ENCODE peak calls at places on chromosomes 3 and 15, in four cellular contexts. D, C, B and S are unnamed samples.

GRCh38 chr15:52309154-52309548 is 13.5 kb upstream of the MYO5C start:
- DNase-seq in D (no peak), C (no peak), B (no peak), S (no peak)

GRCh38 chr3:141348848-141349247 is 19.5 kb upstream of the ZBTB38 start:
- DNase-seq in D (no peak), C (no peak), B (no peak), S (no peak)

GRCh38 chr3:100297784-100298183 is 36.8 kb upstream of the NIT2 start:
- DNase-seq in D (no peak), C (peak; percentile 67), B (no peak), S (no peak)

GRCh38 chr3:45554001-45554691 is 40.4 kb upstream of the LIMD1 start:
- DNase-seq in D (no peak), C (peak; percentile 88), B (peak; percentile 71), S (no peak)

GRCh38 chr3:128473180-128473519 is 6.5 kb upstream of the DNAJB8 start:
- DNase-seq in D (no peak), C (no peak), B (no peak), S (no peak)

GRCh38 chr15:58694641-58695398 is 54.7 kb downstream of the ADAM10 start:
- DNase-seq in D (no peak), C (no peak), B (no peak), S (no peak)

GRCh38 chr3:88005066-88005465 is 53.7 kb downstream of the CGGBP1 start:
- DNase-seq in D (peak; percentile 27), C (peak; percentile 14), B (peak; percentile 16), S (no peak)

GRCh38 chr3:120095226-120096165 is 1.2 kb upstream of the GSK3B start:
- DNase-seq in D (peak; percentile 79), C (peak; percentile 89), B (peak; percentile 88), S (peak; percentile 73)

GRCh38 chr3:168220609-168221008 is 124.9 kb upstream of the GOLIM4 start:
- DNase-seq in D (no peak), C (no peak), B (no peak), S (no peak)

GRCh38 chr3:81395739-81396138 is 365.7 kb downstream of the GBE1 start:
- DNase-seq in D (no peak), C (no peak), B (peak; percentile 0), S (peak; percentile 13)

GRCh38 chr3:8854656-8855055 is 85.2 kb upstream of the OXTR start:
- DNase-seq in D (no peak), C (peak; percentile 65), B (no peak), S (no peak)

GRCh38 chr3:8853081-8853480 is 83.7 kb upstream of the OXTR start:
- DNase-seq in D (no peak), C (no peak), B (no peak), S (no peak)

GRCh38 chr3:8857720-8858367 is 88.4 kb upstream of the OXTR start:
- DNase-seq in D (no peak), C (no peak), B (peak; percentile 93), S (no peak)

GRCh38 chr3:8856721-8857120 is 87.3 kb upstream of the OXTR start:
- DNase-seq in D (no peak), C (peak; percentile 64), B (no peak), S (no peak)

GRCh38 chr3:8856031-8856430 is 86.6 kb upstream of the OXTR start:
- DNase-seq in D (no peak), C (no peak), B (no peak), S (no peak)
- TF ChIP-seq BHLHE40 in D (no peak), C (no peak), B (no peak), S (no peak)

GRCh38 chr15:45428491-45428890 is 50.1 kb upstream of the GATM start:
- DNase-seq in D (no peak), C (no peak), B (no peak), S (no peak)
- TF ChIP-seq BHLHE40 in D (no peak), C (no peak), B (no peak), S (no peak)

GRCh38 chr15:68373028-68373427 is 58.9 kb downstream of the ITGA11 start:
- DNase-seq in D (no peak), C (no peak), B (no peak), S (no peak)

GRCh38 chr15:68371851-68372250 is 60.1 kb downstream of the ITGA11 start:
- DNase-seq in D (no peak), C (no peak), B (no peak), S (no peak)

GRCh38 chr15:68370768-68371151 is 61.2 kb downstream of the ITGA11 start:
- DNase-seq in D (no peak), C (no peak), B (no peak), S (no peak)

GRCh38 chr15:68371160-68371559 is 60.8 kb downstream of the ITGA11 start:
- DNase-seq in D (no peak), C (no peak), B (no peak), S (no peak)

DNA sequence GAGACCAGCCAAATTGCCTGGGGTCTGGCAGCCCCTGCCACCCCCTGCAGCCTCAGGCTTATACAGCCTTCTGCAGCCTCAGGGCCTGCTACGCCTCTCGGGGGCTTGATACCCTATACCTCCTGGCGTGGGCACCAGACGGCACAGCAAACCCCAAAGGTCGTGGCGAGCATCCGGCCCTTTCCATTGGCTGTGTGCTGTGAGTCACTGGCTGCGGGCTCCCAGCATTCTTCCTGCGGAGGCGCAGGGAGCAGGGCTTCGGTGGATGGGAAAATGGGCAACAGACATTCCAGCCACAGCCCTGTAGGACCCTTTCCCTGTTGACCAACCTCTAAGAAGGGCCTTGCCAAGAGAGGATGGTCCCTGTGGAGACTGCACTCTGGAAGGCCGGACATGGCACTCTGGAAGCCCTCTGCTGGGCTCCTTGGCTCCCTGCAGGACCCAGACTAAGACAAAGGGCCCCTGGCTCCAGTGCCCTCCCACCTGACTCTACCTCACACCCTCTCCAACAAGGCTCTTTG is 59.6 kb downstream of the ITGA11 start:
- DNase-seq in D (peak; percentile 66), C (no peak), B (peak; percentile 20), S (peak; percentile 51)
- TF ChIP-seq BHLHE40 in D (no peak), C (no peak), B (no peak), S (no peak)

GRCh38 chr15:31330836-31331235 is 4.2 kb downstream of the KLF13 start:
- DNase-seq in D (no peak), C (no peak), B (no peak), S (no peak)
- TF ChIP-seq BHLHE40 in D (no peak), C (no peak), B (no peak), S (no peak)

GRCh38 chr15:89175617-89176191 is 45.7 kb downstream of the RLBP1 start:
- DNase-seq in D (no peak), C (no peak), B (no peak), S (no peak)

GRCh38 chr15:89179966-89180875 is 41.2 kb downstream of the RLBP1 start:
- DNase-seq in D (no peak), C (peak; percentile 32), B (no peak), S (no peak)

GRCh38 chr15:89177116-89177515 is 44.3 kb downstream of the RLBP1 start:
- DNase-seq in D (no peak), C (no peak), B (no peak), S (no peak)

GRCh38 chr15:89178307-89178977 is 42.9 kb downstream of the RLBP1 start:
- DNase-seq in D (no peak), C (no peak), B (no peak), S (no peak)

GRCh38 chr15:89177633-89178306 is 43.6 kb downstream of the RLBP1 start:
- DNase-seq in D (peak; percentile 70), C (peak; percentile 83), B (peak; percentile 75), S (peak; percentile 75)
- TF ChIP-seq BHLHE40 in D (no peak), C (no peak), B (no peak), S (no peak)

GRCh38 chr3:178841011-178841410 is 230.6 kb downstream of the ZMAT3 start:
- DNase-seq in D (no peak), C (no peak), B (no peak), S (no peak)
- TF ChIP-seq BHLHE40 in D (no peak), C (no peak), B (no peak), S (no peak)

DNA sequence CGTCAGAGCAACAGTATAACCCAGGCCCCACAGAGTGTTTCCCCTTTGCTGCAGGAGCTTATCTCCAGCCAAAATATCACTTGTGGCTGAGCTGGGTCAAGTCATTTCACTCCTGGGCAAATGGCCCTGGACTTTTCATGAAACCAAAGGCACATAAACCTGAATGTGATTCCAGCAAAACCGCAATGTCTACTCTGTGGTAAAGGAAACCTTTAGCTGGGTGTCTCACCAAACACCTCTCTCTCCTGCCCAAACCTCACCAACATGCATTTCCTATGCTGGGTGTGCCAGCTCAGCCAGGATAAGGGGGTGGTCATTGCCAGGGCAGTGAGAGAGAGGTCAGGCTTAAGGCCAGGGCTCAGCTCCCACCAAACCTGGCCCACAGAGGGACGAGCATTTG is 67.4 kb downstream of the GTPBP8 start:
- DNase-seq in D (no peak), C (no peak), B (no peak), S (no peak)
- TF ChIP-seq BHLHE40 in D (no peak), C (no peak), B (no peak), S (no peak)

GRCh38 chr15:33068007-33068441 is 126.5 kb downstream of the FMN1 start:
- DNase-seq in D (peak; percentile 72), C (no peak), B (no peak), S (peak; percentile 19)
- TF ChIP-seq BHLHE40 in D (no peak), C (no peak), B (no peak), S (no peak)